ENCODE peak calls at places on chromosomes 1 and 21, in four cellular contexts. One of them, this sample, is unnamed.

GRCh38 chr1:221961532-221962292 is 219.8 kb upstream of the DUSP10 start:
- DNase-seq in nephron progenitor cell: no peak
- DNase-seq in GM12865: peak
- DNase-seq in osteocyte: no peak
- DNase-seq in this sample: peak

GRCh38 chr1:9659328-9659727 is 7.8 kb downstream of the PIK3CD start:
- DNase-seq in nephron progenitor cell: no peak
- DNase-seq in GM12865: no peak
- DNase-seq in osteocyte: no peak
- DNase-seq in this sample: peak

GRCh38 chr1:53294557-53294956 is 33.3 kb downstream of the LRP8 start:
- DNase-seq in nephron progenitor cell: no peak
- DNase-seq in GM12865: peak
- DNase-seq in osteocyte: no peak
- DNase-seq in this sample: peak

GRCh38 chr1:217029311-217030157 is 306.3 kb upstream of the ESRRG start:
- DNase-seq in nephron progenitor cell: no peak
- DNase-seq in GM12865: no peak
- DNase-seq in osteocyte: no peak
- DNase-seq in this sample: no peak

GRCh38 chr1:33410091-33410701 is 20.7 kb downstream of the PHC2 start:
- DNase-seq in nephron progenitor cell: no peak
- DNase-seq in GM12865: no peak
- DNase-seq in osteocyte: no peak
- DNase-seq in this sample: no peak

GRCh38 chr1:65527211-65527610 is 106.7 kb downstream of the LEPR start:
- DNase-seq in nephron progenitor cell: no peak
- DNase-seq in GM12865: no peak
- DNase-seq in osteocyte: no peak
- DNase-seq in this sample: no peak

GRCh38 chr1:61922950-61923480 is 180.7 kb downstream of the PATJ start:
- DNase-seq in nephron progenitor cell: no peak
- DNase-seq in GM12865: no peak
- DNase-seq in osteocyte: no peak
- DNase-seq in this sample: no peak

GRCh38 chr1:57623039-57623790 is 199.4 kb upstream of the DAB1 start:
- DNase-seq in nephron progenitor cell: peak
- DNase-seq in GM12865: no peak
- DNase-seq in osteocyte: no peak
- DNase-seq in this sample: peak

GRCh38 chr1:25573961-25574360 is 30.6 kb downstream of the LDLRAP1 start:
- DNase-seq in nephron progenitor cell: no peak
- DNase-seq in GM12865: no peak
- DNase-seq in osteocyte: no peak
- DNase-seq in this sample: no peak

GRCh38 chr21:46363698-46364097 is 39.7 kb downstream of the PCNT start:
- DNase-seq in nephron progenitor cell: no peak
- DNase-seq in GM12865: no peak
- DNase-seq in osteocyte: no peak
- DNase-seq in this sample: no peak

GRCh38 chr21:41953831-41954653 is at the start of gene C2CD2:
- DNase-seq in nephron progenitor cell: peak
- DNase-seq in GM12865: peak
- DNase-seq in osteocyte: no peak
- DNase-seq in this sample: peak

GRCh38 chr1:23452011-23452411 is 27.5 kb upstream of the TCEA3 start:
- DNase-seq in nephron progenitor cell: no peak
- DNase-seq in GM12865: no peak
- DNase-seq in osteocyte: no peak
- DNase-seq in this sample: peak

GRCh38 chr1:26797627-26798026 is 9.9 kb downstream of the PIGV start:
- DNase-seq in nephron progenitor cell: no peak
- DNase-seq in GM12865: no peak
- DNase-seq in osteocyte: no peak
- DNase-seq in this sample: no peak

GRCh38 chr1:78703806-78704205 is 54.2 kb downstream of the IFI44 start:
- DNase-seq in nephron progenitor cell: no peak
- DNase-seq in GM12865: no peak
- DNase-seq in osteocyte: no peak
- DNase-seq in this sample: no peak

GRCh38 chr1:185483647-185484450 is 166.8 kb upstream of the IVNS1ABP start:
- DNase-seq in nephron progenitor cell: no peak
- DNase-seq in GM12865: no peak
- DNase-seq in osteocyte: no peak
- DNase-seq in this sample: no peak

GRCh38 chr1:164830628-164831027 is 271.6 kb downstream of the PBX1 start:
- DNase-seq in nephron progenitor cell: no peak
- DNase-seq in GM12865: no peak
- DNase-seq in osteocyte: no peak
- DNase-seq in this sample: no peak

GRCh38 chr1:201108614-201109013 is 3.6 kb downstream of the CACNA1S start:
- DNase-seq in nephron progenitor cell: no peak
- DNase-seq in GM12865: peak
- DNase-seq in osteocyte: no peak
- DNase-seq in this sample: no peak

GRCh38 chr1:235736263-235736662 is 86.7 kb upstream of the GNG4 start:
- DNase-seq in nephron progenitor cell: no peak
- DNase-seq in GM12865: no peak
- DNase-seq in osteocyte: no peak
- DNase-seq in this sample: no peak

GRCh38 chr1:246142320-246142893 is 364.7 kb downstream of the SMYD3 start:
- DNase-seq in nephron progenitor cell: no peak
- DNase-seq in GM12865: no peak
- DNase-seq in osteocyte: no peak
- DNase-seq in this sample: no peak

GRCh38 chr1:241782396-241782795 is 65.6 kb upstream of the EXO1 start:
- DNase-seq in nephron progenitor cell: no peak
- DNase-seq in GM12865: no peak
- DNase-seq in osteocyte: no peak
- DNase-seq in this sample: no peak

GRCh38 chr1:147825586-147825985 is 65.2 kb upstream of the GJA5 start:
- DNase-seq in nephron progenitor cell: no peak
- DNase-seq in GM12865: no peak
- DNase-seq in osteocyte: no peak
- DNase-seq in this sample: no peak

GRCh38 chr1:7335224-7335879 is 435.7 kb upstream of the VAMP3 start:
- DNase-seq in nephron progenitor cell: no peak
- DNase-seq in GM12865: no peak
- DNase-seq in osteocyte: no peak
- DNase-seq in this sample: no peak

GRCh38 chr1:167555971-167556714 is 2.6 kb upstream of the CREG1 start:
- DNase-seq in nephron progenitor cell: peak
- DNase-seq in GM12865: peak
- DNase-seq in osteocyte: no peak
- DNase-seq in this sample: peak

GRCh38 chr1:225748479-225748878 is 29.1 kb upstream of the SRP9 start:
- DNase-seq in nephron progenitor cell: no peak
- DNase-seq in GM12865: no peak
- DNase-seq in osteocyte: no peak
- DNase-seq in this sample: no peak

GRCh38 chr1:243598433-243598832 is 251.6 kb downstream of the AKT3 start:
- DNase-seq in nephron progenitor cell: no peak
- DNase-seq in GM12865: peak
- DNase-seq in osteocyte: no peak
- DNase-seq in this sample: peak

GRCh38 chr1:186091222-186091720 is 283.8 kb downstream of the TPR start:
- DNase-seq in nephron progenitor cell: no peak
- DNase-seq in GM12865: no peak
- DNase-seq in osteocyte: no peak
- DNase-seq in this sample: no peak

GRCh38 chr1:196323869-196324268 is 284.4 kb downstream of the KCNT2 start:
- DNase-seq in nephron progenitor cell: no peak
- DNase-seq in GM12865: no peak
- DNase-seq in osteocyte: no peak
- DNase-seq in this sample: no peak

GRCh38 chr1:76084029-76084627 is 9.6 kb downstream of the ST6GALNAC3 start:
- DNase-seq in nephron progenitor cell: no peak
- DNase-seq in GM12865: no peak
- DNase-seq in osteocyte: no peak
- DNase-seq in this sample: no peak

GRCh38 chr1:100360790-100361232 is 8.5 kb downstream of the CDC14A start:
- DNase-seq in nephron progenitor cell: no peak
- DNase-seq in GM12865: no peak
- DNase-seq in osteocyte: no peak
- DNase-seq in this sample: no peak

GRCh38 chr1:201937624-201938212 is 8.6 kb downstream of the LMOD1 start:
- DNase-seq in nephron progenitor cell: no peak
- DNase-seq in GM12865: no peak
- DNase-seq in osteocyte: no peak
- DNase-seq in this sample: no peak

GRCh38 chr1:221097479-221098281 is 218.4 kb downstream of the HLX start:
- DNase-seq in nephron progenitor cell: no peak
- DNase-seq in GM12865: no peak
- DNase-seq in osteocyte: no peak
- DNase-seq in this sample: no peak

GRCh38 chr1:74357150-74357549 is 122.0 kb downstream of the TNNI3K start:
- DNase-seq in nephron progenitor cell: no peak
- DNase-seq in GM12865: no peak
- DNase-seq in osteocyte: no peak
- DNase-seq in this sample: no peak

GRCh38 chr1:43144228-43144627 is 27.9 kb downstream of the EBNA1BP2 start:
- DNase-seq in nephron progenitor cell: no peak
- DNase-seq in GM12865: no peak
- DNase-seq in osteocyte: no peak
- DNase-seq in this sample: no peak

GRCh38 chr1:87335175-87335992 is 6.7 kb downstream of the LMO4 start:
- DNase-seq in nephron progenitor cell: peak
- DNase-seq in GM12865: peak
- DNase-seq in osteocyte: peak
- DNase-seq in this sample: peak
- TF ChIP-seq CTCF in nephron progenitor cell: no peak
- TF ChIP-seq CTCF in GM12865: peak
- TF ChIP-seq CTCF in osteocyte: peak
- TF ChIP-seq CTCF in this sample: no peak

GRCh38 chr21:43269461-43269860 is 100.7 kb downstream of the CRYAA start:
- DNase-seq in nephron progenitor cell: no peak
- DNase-seq in GM12865: peak
- DNase-seq in osteocyte: no peak
- DNase-seq in this sample: peak
- TF ChIP-seq CTCF in nephron progenitor cell: peak
- TF ChIP-seq CTCF in GM12865: peak
- TF ChIP-seq CTCF in osteocyte: no peak
- TF ChIP-seq CTCF in this sample: peak

GRCh38 chr1:203368624-203369451 is 17.9 kb upstream of the FMOD start:
- DNase-seq in nephron progenitor cell: no peak
- DNase-seq in GM12865: peak
- DNase-seq in osteocyte: no peak
- DNase-seq in this sample: no peak
- TF ChIP-seq CTCF in nephron progenitor cell: no peak
- TF ChIP-seq CTCF in GM12865: no peak
- TF ChIP-seq CTCF in osteocyte: no peak
- TF ChIP-seq CTCF in this sample: no peak

GRCh38 chr1:184386271-184387068 is at the start of gene C1orf21:
- DNase-seq in nephron progenitor cell: peak
- DNase-seq in GM12865: peak
- DNase-seq in osteocyte: peak
- DNase-seq in this sample: peak

GRCh38 chr1:184385863-184386262 is 966 bp upstream of the C1orf21 start:
- DNase-seq in nephron progenitor cell: peak
- DNase-seq in GM12865: no peak
- DNase-seq in osteocyte: no peak
- DNase-seq in this sample: no peak

GRCh38 chr1:184387069-184387870 is 441 bp downstream of the C1orf21 start:
- DNase-seq in nephron progenitor cell: peak
- DNase-seq in GM12865: peak
- DNase-seq in osteocyte: no peak
- DNase-seq in this sample: peak

GRCh38 chr1:184380468-184380867 is 6.4 kb upstream of the C1orf21 start:
- DNase-seq in nephron progenitor cell: no peak
- DNase-seq in GM12865: peak
- DNase-seq in osteocyte: no peak
- DNase-seq in this sample: no peak

DNA sequence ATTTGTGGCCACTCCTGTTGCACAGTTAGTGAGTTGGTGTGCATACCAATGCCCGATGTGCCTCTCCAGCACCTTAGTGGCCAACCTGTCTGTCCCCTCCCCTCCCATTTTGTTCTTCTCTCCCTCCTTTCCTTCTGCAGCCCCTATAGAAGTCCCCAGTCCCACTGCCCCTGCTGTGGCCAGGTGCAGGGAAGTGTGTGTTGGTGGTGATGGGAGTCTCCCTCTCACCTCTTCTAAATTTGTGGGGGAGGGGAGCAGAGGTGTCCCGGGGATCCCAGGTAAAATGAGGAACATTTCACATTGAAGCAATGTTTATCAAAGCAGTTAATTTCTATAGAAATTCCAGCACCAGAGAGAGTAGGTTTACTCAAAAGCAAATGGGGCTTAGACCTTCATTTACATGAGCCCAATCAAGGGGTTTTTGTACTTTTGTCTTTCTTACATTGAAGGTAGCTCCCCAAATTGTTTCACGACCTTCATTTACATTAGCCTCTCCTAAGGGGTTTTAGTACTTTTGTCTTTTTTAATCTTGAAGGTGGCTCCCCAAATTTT is 3.0 kb upstream of the C1orf21 start:
- DNase-seq in nephron progenitor cell: no peak
- DNase-seq in GM12865: no peak
- DNase-seq in osteocyte: no peak
- DNase-seq in this sample: no peak
- TF ChIP-seq CTCF in nephron progenitor cell: no peak
- TF ChIP-seq CTCF in GM12865: no peak
- TF ChIP-seq CTCF in osteocyte: no peak
- TF ChIP-seq CTCF in this sample: no peak

GRCh38 chr1:1569341-1569740 is 5.3 kb downstream of the SSU72 start:
- DNase-seq in nephron progenitor cell: no peak
- DNase-seq in GM12865: no peak
- DNase-seq in osteocyte: no peak
- DNase-seq in this sample: no peak

GRCh38 chr1:1578371-1578940 is 3.8 kb upstream of the SSU72 start:
- DNase-seq in nephron progenitor cell: no peak
- DNase-seq in GM12865: no peak
- DNase-seq in osteocyte: no peak
- DNase-seq in this sample: no peak

GRCh38 chr1:1577367-1578011 is 2.8 kb upstream of the SSU72 start:
- DNase-seq in nephron progenitor cell: peak
- DNase-seq in GM12865: no peak
- DNase-seq in osteocyte: no peak
- DNase-seq in this sample: no peak

GRCh38 chr1:1574721-1575537 is at the start of gene SSU72:
- DNase-seq in nephron progenitor cell: peak
- DNase-seq in GM12865: peak
- DNase-seq in osteocyte: peak
- DNase-seq in this sample: peak

GRCh38 chr1:1573843-1574720 is 581 bp downstream of the SSU72 start:
- DNase-seq in nephron progenitor cell: peak
- DNase-seq in GM12865: peak
- DNase-seq in osteocyte: peak
- DNase-seq in this sample: peak
- TF ChIP-seq CTCF in nephron progenitor cell: peak
- TF ChIP-seq CTCF in GM12865: no peak
- TF ChIP-seq CTCF in osteocyte: peak
- TF ChIP-seq CTCF in this sample: peak